ENCODE peak calls at places on chromosome 9, in five cellular contexts. One of them, this sample, is unnamed.

GRCh38 chr9:101469026-101469425 is 33.5 kb upstream of the ALDOB start:
- DNase-seq in hepatocyte: no peak
- DNase-seq in suprapubic skin: no peak
- DNase-seq in astrocyte: no peak
- DNase-seq in body of pancreas: no peak
- DNase-seq in this sample: no peak

GRCh38 chr9:131037336-131038255 is 28.6 kb downstream of the LAMC3 start:
- DNase-seq in hepatocyte: peak
- DNase-seq in suprapubic skin: no peak
- DNase-seq in astrocyte: no peak
- DNase-seq in body of pancreas: no peak
- DNase-seq in this sample: no peak

GRCh38 chr9:24189986-24190385 is 355.7 kb downstream of the IZUMO3 start:
- DNase-seq in hepatocyte: no peak
- DNase-seq in suprapubic skin: no peak
- DNase-seq in astrocyte: no peak
- DNase-seq in body of pancreas: no peak
- DNase-seq in this sample: no peak

GRCh38 chr9:17280350-17281012 is 145.6 kb downstream of the CNTLN start:
- DNase-seq in hepatocyte: no peak
- DNase-seq in suprapubic skin: no peak
- DNase-seq in astrocyte: peak
- DNase-seq in body of pancreas: no peak
- DNase-seq in this sample: no peak

GRCh38 chr9:100428871-100429654 is 2.1 kb downstream of the MSANTD3 start:
- DNase-seq in hepatocyte: peak
- DNase-seq in suprapubic skin: no peak
- DNase-seq in astrocyte: peak
- DNase-seq in body of pancreas: no peak
- DNase-seq in this sample: no peak

GRCh38 chr9:130461731-130462130 is 17.0 kb downstream of the ASS1 start:
- DNase-seq in hepatocyte: no peak
- DNase-seq in suprapubic skin: peak
- DNase-seq in astrocyte: no peak
- DNase-seq in body of pancreas: no peak
- DNase-seq in this sample: no peak

GRCh38 chr9:118091221-118091620 is 387.0 kb downstream of the TLR4 start:
- DNase-seq in hepatocyte: no peak
- DNase-seq in suprapubic skin: no peak
- DNase-seq in astrocyte: no peak
- DNase-seq in body of pancreas: no peak
- DNase-seq in this sample: no peak

GRCh38 chr9:137273616-137274320 is 3.8 kb upstream of the TOR4A start:
- DNase-seq in hepatocyte: no peak
- DNase-seq in suprapubic skin: peak
- DNase-seq in astrocyte: no peak
- DNase-seq in body of pancreas: no peak
- DNase-seq in this sample: no peak

GRCh38 chr9:20304001-20304400 is 318.3 kb downstream of the MLLT3 start:
- DNase-seq in hepatocyte: no peak
- DNase-seq in suprapubic skin: no peak
- DNase-seq in astrocyte: no peak
- DNase-seq in body of pancreas: no peak
- DNase-seq in this sample: no peak

GRCh38 chr9:97811534-97812246 is 41.3 kb upstream of the FOXE1 start:
- DNase-seq in hepatocyte: no peak
- DNase-seq in suprapubic skin: no peak
- DNase-seq in astrocyte: peak
- DNase-seq in body of pancreas: no peak
- DNase-seq in this sample: no peak

GRCh38 chr9:107108367-107108766 is 174.7 kb upstream of the RAD23B start:
- DNase-seq in hepatocyte: no peak
- DNase-seq in suprapubic skin: no peak
- DNase-seq in astrocyte: no peak
- DNase-seq in body of pancreas: no peak
- DNase-seq in this sample: no peak

GRCh38 chr9:136545966-136546696 is at the start of gene NOTCH1:
- DNase-seq in hepatocyte: peak
- DNase-seq in suprapubic skin: peak
- DNase-seq in astrocyte: peak
- DNase-seq in body of pancreas: peak
- DNase-seq in this sample: peak

GRCh38 chr9:100228352-100228869 is 124.3 kb downstream of the TEX10 start:
- DNase-seq in hepatocyte: no peak
- DNase-seq in suprapubic skin: no peak
- DNase-seq in astrocyte: no peak
- DNase-seq in body of pancreas: no peak
- DNase-seq in this sample: no peak

GRCh38 chr9:133372144-133372543 is 3.7 kb downstream of the SURF4 start:
- DNase-seq in hepatocyte: no peak
- DNase-seq in suprapubic skin: no peak
- DNase-seq in astrocyte: no peak
- DNase-seq in body of pancreas: no peak
- DNase-seq in this sample: no peak

GRCh38 chr9:108885643-108886348 is 23.7 kb downstream of the ACTL7A start:
- DNase-seq in hepatocyte: peak
- DNase-seq in suprapubic skin: no peak
- DNase-seq in astrocyte: peak
- DNase-seq in body of pancreas: peak
- DNase-seq in this sample: no peak

GRCh38 chr9:27142299-27142930 is 33.4 kb downstream of the TEK start:
- DNase-seq in hepatocyte: no peak
- DNase-seq in suprapubic skin: no peak
- DNase-seq in astrocyte: no peak
- DNase-seq in body of pancreas: no peak
- DNase-seq in this sample: no peak

GRCh38 chr9:18791074-18791473 is 241.9 kb downstream of the SAXO1 start:
- DNase-seq in hepatocyte: peak
- DNase-seq in suprapubic skin: no peak
- DNase-seq in astrocyte: no peak
- DNase-seq in body of pancreas: no peak
- DNase-seq in this sample: no peak

DNA sequence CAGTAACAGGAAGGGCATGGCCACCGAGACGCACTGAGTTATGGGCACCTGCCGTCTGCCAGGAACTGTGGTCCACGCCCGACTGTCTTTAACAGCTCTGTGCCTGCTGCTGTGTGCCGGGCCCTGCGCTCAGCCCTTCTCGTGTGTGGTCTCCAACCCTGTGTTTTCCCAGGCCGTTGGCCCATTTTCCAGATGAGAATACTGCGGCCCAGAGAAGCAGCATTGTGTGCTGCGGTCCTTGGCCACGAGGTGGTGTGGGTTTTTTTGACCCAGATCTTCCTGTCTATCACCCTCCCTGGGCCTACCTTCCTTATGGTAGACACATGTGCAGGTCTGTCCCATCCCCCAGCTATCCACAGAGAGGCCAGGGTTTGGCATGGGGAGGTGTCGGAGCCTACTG is 47.0 kb downstream of the RXRA start:
- DNase-seq in hepatocyte: no peak
- DNase-seq in suprapubic skin: no peak
- DNase-seq in astrocyte: no peak
- DNase-seq in body of pancreas: no peak
- DNase-seq in this sample: no peak
- TF ChIP-seq CTCF in hepatocyte: no peak
- TF ChIP-seq CTCF in suprapubic skin: no peak
- TF ChIP-seq CTCF in astrocyte: no peak
- TF ChIP-seq CTCF in body of pancreas: no peak
- TF ChIP-seq CTCF in this sample: no peak

GRCh38 chr9:126439402-126439765 is 112.8 kb downstream of the MVB12B start:
- DNase-seq in hepatocyte: no peak
- DNase-seq in suprapubic skin: no peak
- DNase-seq in astrocyte: peak
- DNase-seq in body of pancreas: no peak
- DNase-seq in this sample: no peak
- H3K27ac ChIP-seq in hepatocyte: no peak
- H3K27ac ChIP-seq in suprapubic skin: no peak
- H3K27ac ChIP-seq in astrocyte: peak
- H3K27ac ChIP-seq in body of pancreas: no peak
- H3K27ac ChIP-seq in this sample: no peak

GRCh38 chr9:75184471-75184870 is 96.2 kb downstream of the OSTF1 start:
- DNase-seq in hepatocyte: no peak
- DNase-seq in suprapubic skin: no peak
- DNase-seq in astrocyte: no peak
- DNase-seq in body of pancreas: no peak
- DNase-seq in this sample: no peak

GRCh38 chr9:75188756-75189155 is 100.4 kb downstream of the OSTF1 start:
- DNase-seq in hepatocyte: no peak
- DNase-seq in suprapubic skin: no peak
- DNase-seq in astrocyte: no peak
- DNase-seq in body of pancreas: no peak
- DNase-seq in this sample: no peak

GRCh38 chr9:75186767-75187380 is 98.6 kb downstream of the OSTF1 start:
- DNase-seq in hepatocyte: no peak
- DNase-seq in suprapubic skin: no peak
- DNase-seq in astrocyte: no peak
- DNase-seq in body of pancreas: no peak
- DNase-seq in this sample: no peak

GRCh38 chr9:75183293-75183692 is 95.0 kb downstream of the OSTF1 start:
- DNase-seq in hepatocyte: no peak
- DNase-seq in suprapubic skin: no peak
- DNase-seq in astrocyte: no peak
- DNase-seq in body of pancreas: no peak
- DNase-seq in this sample: no peak

GRCh38 chr9:75185585-75186170 is 97.4 kb downstream of the OSTF1 start:
- DNase-seq in hepatocyte: peak
- DNase-seq in suprapubic skin: no peak
- DNase-seq in astrocyte: no peak
- DNase-seq in body of pancreas: peak
- DNase-seq in this sample: peak
- H3K4me3 ChIP-seq in hepatocyte: no peak
- H3K4me3 ChIP-seq in suprapubic skin: no peak
- H3K4me3 ChIP-seq in astrocyte: no peak
- H3K4me3 ChIP-seq in body of pancreas: no peak
- H3K4me3 ChIP-seq in this sample: no peak

DNA sequence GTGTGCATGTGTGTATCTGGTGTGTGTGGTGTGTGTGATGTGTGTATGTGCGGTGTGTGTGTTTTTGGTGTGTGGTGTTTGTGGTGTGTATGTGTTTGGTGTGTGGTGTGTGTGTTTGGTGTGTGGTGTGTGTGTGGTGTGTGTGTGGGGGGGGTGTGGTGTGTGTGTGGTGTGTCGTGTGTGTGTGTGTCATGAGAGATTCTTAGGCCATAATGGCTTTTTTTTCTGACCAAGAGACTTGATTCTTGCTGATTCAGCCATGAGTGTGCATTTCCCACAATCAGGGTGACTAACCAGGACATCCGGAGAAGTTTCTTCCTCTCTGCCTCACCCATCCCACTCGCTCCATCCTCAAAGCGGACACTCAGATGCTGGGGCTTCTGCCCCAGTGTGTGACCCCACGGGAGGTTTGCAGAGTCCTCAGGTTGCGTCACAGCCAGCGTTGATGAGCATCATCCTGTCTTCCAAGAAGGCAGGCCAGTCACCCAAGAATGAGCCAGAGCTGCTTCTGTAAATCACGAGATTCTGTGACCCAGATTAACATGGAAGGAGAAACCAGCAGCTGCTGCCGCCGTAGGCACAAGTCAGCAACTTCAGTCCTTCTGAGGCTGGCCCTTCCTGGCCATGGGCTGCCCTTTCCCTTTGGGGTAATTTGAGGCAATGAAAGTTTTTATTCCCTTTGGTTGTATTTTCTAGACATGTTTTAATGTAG is 12.5 kb upstream of the CTSL start:
- DNase-seq in hepatocyte: peak
- DNase-seq in suprapubic skin: peak
- DNase-seq in astrocyte: peak
- DNase-seq in body of pancreas: peak
- DNase-seq in this sample: no peak
- TF ChIP-seq CTCF in hepatocyte: no peak
- TF ChIP-seq CTCF in suprapubic skin: no peak
- TF ChIP-seq CTCF in astrocyte: no peak
- TF ChIP-seq CTCF in body of pancreas: no peak
- TF ChIP-seq CTCF in this sample: no peak

GRCh38 chr9:14271078-14271673 is 42.8 kb downstream of the NFIB start:
- DNase-seq in hepatocyte: peak
- DNase-seq in suprapubic skin: peak
- DNase-seq in astrocyte: peak
- DNase-seq in body of pancreas: peak
- DNase-seq in this sample: no peak

GRCh38 chr9:14275331-14275730 is 38.6 kb downstream of the NFIB start:
- DNase-seq in hepatocyte: no peak
- DNase-seq in suprapubic skin: no peak
- DNase-seq in astrocyte: peak
- DNase-seq in body of pancreas: no peak
- DNase-seq in this sample: no peak

GRCh38 chr9:14269911-14270310 is 44.0 kb downstream of the NFIB start:
- DNase-seq in hepatocyte: no peak
- DNase-seq in suprapubic skin: no peak
- DNase-seq in astrocyte: no peak
- DNase-seq in body of pancreas: no peak
- DNase-seq in this sample: no peak

GRCh38 chr9:14270358-14271077 is 43.4 kb downstream of the NFIB start:
- DNase-seq in hepatocyte: peak
- DNase-seq in suprapubic skin: no peak
- DNase-seq in astrocyte: peak
- DNase-seq in body of pancreas: no peak
- DNase-seq in this sample: no peak

GRCh38 chr9:14272924-14273528 is 40.9 kb downstream of the NFIB start:
- DNase-seq in hepatocyte: no peak
- DNase-seq in suprapubic skin: no peak
- DNase-seq in astrocyte: no peak
- DNase-seq in body of pancreas: no peak
- DNase-seq in this sample: no peak
- H3K27ac ChIP-seq in hepatocyte: peak
- H3K27ac ChIP-seq in suprapubic skin: no peak
- H3K27ac ChIP-seq in astrocyte: peak
- H3K27ac ChIP-seq in body of pancreas: peak
- H3K27ac ChIP-seq in this sample: no peak

GRCh38 chr9:112615584-112616271 is 102.2 kb downstream of the INIP start:
- DNase-seq in hepatocyte: no peak
- DNase-seq in suprapubic skin: no peak
- DNase-seq in astrocyte: no peak
- DNase-seq in body of pancreas: no peak
- DNase-seq in this sample: no peak

GRCh38 chr9:112618385-112619001 is 99.4 kb downstream of the INIP start:
- DNase-seq in hepatocyte: no peak
- DNase-seq in suprapubic skin: no peak
- DNase-seq in astrocyte: no peak
- DNase-seq in body of pancreas: no peak
- DNase-seq in this sample: no peak

GRCh38 chr9:112620998-112621694 is 96.8 kb downstream of the INIP start:
- DNase-seq in hepatocyte: no peak
- DNase-seq in suprapubic skin: no peak
- DNase-seq in astrocyte: no peak
- DNase-seq in body of pancreas: no peak
- DNase-seq in this sample: no peak

GRCh38 chr9:112623198-112623597 is 94.7 kb downstream of the INIP start:
- DNase-seq in hepatocyte: no peak
- DNase-seq in suprapubic skin: no peak
- DNase-seq in astrocyte: no peak
- DNase-seq in body of pancreas: no peak
- DNase-seq in this sample: no peak

DNA sequence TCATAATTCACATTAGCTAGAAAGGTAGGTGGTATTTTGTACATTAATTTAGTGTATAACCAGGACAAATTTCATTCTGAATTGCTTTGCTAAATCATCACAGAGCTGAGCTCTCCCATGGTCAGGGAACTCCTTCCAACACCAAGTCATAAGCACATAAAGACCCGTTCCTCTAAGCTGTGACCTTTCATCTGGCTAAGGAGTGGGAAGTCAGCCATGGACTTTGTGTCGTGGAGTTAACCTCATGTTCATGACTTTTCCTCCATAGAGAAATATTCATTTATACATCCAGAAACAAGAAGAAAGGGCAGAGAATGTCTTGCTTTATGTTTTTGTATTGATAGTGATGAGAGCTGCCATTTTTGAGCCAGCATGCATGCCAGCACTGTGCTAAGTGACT is 97.6 kb downstream of the INIP start:
- DNase-seq in hepatocyte: peak
- DNase-seq in suprapubic skin: no peak
- DNase-seq in astrocyte: no peak
- DNase-seq in body of pancreas: no peak
- DNase-seq in this sample: no peak
- H3K4me3 ChIP-seq in hepatocyte: no peak
- H3K4me3 ChIP-seq in suprapubic skin: no peak
- H3K4me3 ChIP-seq in astrocyte: no peak
- H3K4me3 ChIP-seq in body of pancreas: no peak
- H3K4me3 ChIP-seq in this sample: no peak

This sample was measured in CD8-positive, alpha-beta T cell.